ENCODE peak calls at places on chromosomes 4 and X, in nine cellular contexts. K is PC-9, D is ovary, U is fibroblast of lung, M is left lung, Q is adipocyte, F is uterus, S is SK-N-SH, N is GM12865. Z is an unnamed sample.

GRCh38 chr4:54683616-54684346 is 26.0 kb downstream of the KIT start:
- DNase-seq in K (peak), D (no peak), U (no peak), M (no peak), Q (no peak), F (no peak), S (no peak), N (peak), Z (peak)

GRCh38 chr4:150215601-150216000 is 137.4 kb downstream of the DCLK2 start:
- DNase-seq in K (peak), D (no peak), U (no peak), M (no peak), Q (no peak), F (no peak), S (no peak), N (no peak), Z (no peak)

GRCh38 chr4:141686146-141686775 is 49.9 kb downstream of the IL15 start:
- DNase-seq in K (peak), D (no peak), U (peak), M (no peak), Q (no peak), F (peak), S (no peak), N (no peak), Z (peak)

GRCh38 chrX:151722241-151722846 is 6.5 kb downstream of the FATE1 start:
- DNase-seq in K (peak), D (no peak), U (peak), M (no peak), Q (no peak), F (no peak), S (peak), N (no peak), Z (peak)

GRCh38 chr4:7598939-7599790 is 164.4 kb upstream of the PSAPL1 start:
- DNase-seq in K (no peak), D (no peak), U (no peak), M (peak), Q (no peak), F (no peak), S (no peak), N (no peak), Z (no peak)

GRCh38 chr4:60683953-60684352 is 516.2 kb upstream of the ADGRL3 start:
- DNase-seq in K (no peak), D (no peak), U (peak), M (no peak), Q (peak), F (no peak), S (no peak), N (no peak), Z (peak)

GRCh38 chr4:156763511-156763910 is 208.1 kb downstream of the PDGFC start:
- DNase-seq in K (no peak), D (no peak), U (peak), M (no peak), Q (peak), F (no peak), S (peak), N (no peak), Z (no peak)

GRCh38 chr4:4606321-4606720 is 64.5 kb upstream of the STX18 start:
- DNase-seq in K (no peak), D (no peak), U (peak), M (no peak), Q (peak), F (no peak), S (no peak), N (no peak), Z (peak)

GRCh38 chr4:74056114-74056857 is 17.8 kb upstream of the CXCL3 start:
- DNase-seq in K (no peak), D (no peak), U (peak), M (no peak), Q (peak), F (no peak), S (no peak), N (no peak), Z (peak)

GRCh38 chr4:3780347-3781171 is 14.4 kb downstream of the ADRA2C start:
- DNase-seq in K (peak), D (no peak), U (no peak), M (no peak), Q (no peak), F (no peak), S (peak), N (no peak), Z (no peak)

GRCh38 chr4:39620551-39620950 is 18.1 kb downstream of the SMIM14 start:
- DNase-seq in K (no peak), D (no peak), U (peak), M (no peak), Q (peak), F (no peak), S (no peak), N (no peak), Z (no peak)

GRCh38 chrX:30224541-30224940 is 5.9 kb upstream of the MAGEB3 start:
- DNase-seq in K (no peak), D (no peak), U (no peak), M (no peak), Q (no peak), F (no peak), S (no peak), N (no peak), Z (no peak)

GRCh38 chrX:5898463-5898862 is 330.2 kb downstream of the NLGN4X start:
- DNase-seq in K (no peak), D (no peak), U (peak), M (no peak), Q (no peak), F (no peak), S (no peak), N (no peak), Z (no peak)

GRCh38 chr4:33073811-33074210 is 2353.6 kb downstream of the PCDH7 start:
- DNase-seq in K (no peak), D (no peak), U (peak), M (no peak), Q (peak), F (no peak), S (no peak), N (no peak), Z (peak)

GRCh38 chr4:20895988-20896387 is 195.7 kb downstream of the PACRGL start:
- DNase-seq in K (no peak), D (no peak), U (no peak), M (no peak), Q (no peak), F (no peak), S (no peak), N (no peak), Z (no peak)

GRCh38 chr4:27176881-27177280 is 316.2 kb downstream of the STIM2 start:
- DNase-seq in K (no peak), D (no peak), U (no peak), M (no peak), Q (no peak), F (no peak), S (no peak), N (no peak), Z (no peak)

GRCh38 chr4:177404980-177405379 is 37.3 kb downstream of the AGA start:
- DNase-seq in K (no peak), D (no peak), U (peak), M (no peak), Q (no peak), F (no peak), S (no peak), N (no peak), Z (no peak)

GRCh38 chrX:107324493-107325310 is 118.3 kb downstream of the DNAAF6 start:
- DNase-seq in K (peak), D (peak), U (peak), M (peak), Q (peak), F (no peak), S (peak), N (peak), Z (peak)

GRCh38 chr4:120049732-120050494 is 16.7 kb downstream of the MAD2L1 start:
- DNase-seq in K (peak), D (peak), U (peak), M (peak), Q (peak), F (peak), S (peak), N (peak), Z (peak)

GRCh38 chrX:103369479-103369878 is 6.9 kb upstream of the BEX3 start:
- DNase-seq in K (no peak), D (no peak), U (no peak), M (no peak), Q (no peak), F (no peak), S (no peak), N (no peak), Z (no peak)

GRCh38 chrX:50980251-50980650 is 69.7 kb downstream of the BMP15 start:
- DNase-seq in K (no peak), D (no peak), U (no peak), M (no peak), Q (no peak), F (no peak), S (no peak), N (no peak), Z (no peak)

GRCh38 chr4:11436084-11436483 is 7.4 kb upstream of the HS3ST1 start:
- DNase-seq in K (no peak), D (no peak), U (no peak), M (no peak), Q (no peak), F (no peak), S (no peak), N (peak), Z (no peak)

GRCh38 chr4:24140892-24141291 is 251.0 kb upstream of the PPARGC1A start:
- DNase-seq in K (no peak), D (no peak), U (no peak), M (no peak), Q (no peak), F (no peak), S (no peak), N (no peak), Z (no peak)

GRCh38 chr4:99863804-99864203 is 30.4 kb downstream of the LAMTOR3 start:
- DNase-seq in K (no peak), D (no peak), U (peak), M (no peak), Q (peak), F (peak), S (no peak), N (no peak), Z (peak)

GRCh38 chr4:98648602-98649001 is 9.8 kb downstream of the TSPAN5 start:
- DNase-seq in K (no peak), D (no peak), U (peak), M (no peak), Q (no peak), F (no peak), S (no peak), N (no peak), Z (peak)

GRCh38 chr4:138562544-138562961 is 320.4 kb upstream of the SLC7A11 start:
- DNase-seq in K (no peak), D (no peak), U (peak), M (no peak), Q (no peak), F (no peak), S (no peak), N (peak), Z (peak)

GRCh38 chr4:118825799-118826198 is 10.1 kb downstream of the SEC24D start:
- DNase-seq in K (no peak), D (no peak), U (no peak), M (no peak), Q (no peak), F (no peak), S (no peak), N (peak), Z (no peak)

GRCh38 chrX:154333837-154334271 is 38.3 kb downstream of the TKTL1 start:
- DNase-seq in K (no peak), D (no peak), U (no peak), M (no peak), Q (no peak), F (no peak), S (no peak), N (peak), Z (no peak)

GRCh38 chr4:10104991-10105276 is 11.7 kb downstream of the WDR1 start:
- DNase-seq in K (no peak), D (no peak), U (no peak), M (no peak), Q (no peak), F (no peak), S (no peak), N (no peak), Z (no peak)

GRCh38 chr4:115145393-115146160 is 32.2 kb upstream of the NDST4 start:
- DNase-seq in K (no peak), D (no peak), U (no peak), M (no peak), Q (peak), F (no peak), S (no peak), N (no peak), Z (no peak)

GRCh38 chrX:68941385-68941952 is 112.6 kb downstream of the EFNB1 start:
- DNase-seq in K (no peak), D (no peak), U (peak), M (no peak), Q (no peak), F (no peak), S (no peak), N (no peak), Z (no peak)

GRCh38 chrX:13053171-13053570 is 8.8 kb upstream of the FAM9C start:
- DNase-seq in K (no peak), D (no peak), U (no peak), M (no peak), Q (no peak), F (no peak), S (no peak), N (peak), Z (no peak)

GRCh38 chrX:103177561-103177960 is 37.3 kb upstream of the BEX4 start:
- DNase-seq in K (no peak), D (no peak), U (no peak), M (no peak), Q (no peak), F (no peak), S (no peak), N (no peak), Z (no peak)

GRCh38 chrX:151792505-151792904 is 58.0 kb downstream of the CNGA2 start:
- DNase-seq in K (no peak), D (no peak), U (no peak), M (no peak), Q (no peak), F (no peak), S (no peak), N (no peak), Z (no peak)

GRCh38 chrX:107135076-107135964 is 16.7 kb upstream of the RBM41 start:
- DNase-seq in K (peak), D (no peak), U (peak), M (no peak), Q (peak), F (no peak), S (no peak), N (no peak), Z (peak)

GRCh38 chr4:54076673-54077072 is 12.3 kb upstream of the CHIC2 start:
- DNase-seq in K (no peak), D (no peak), U (peak), M (no peak), Q (no peak), F (no peak), S (no peak), N (no peak), Z (no peak)

GRCh38 chrX:137600769-137601168 is 34.8 kb downstream of the ZIC3 start:
- DNase-seq in K (no peak), D (no peak), U (no peak), M (no peak), Q (no peak), F (no peak), S (no peak), N (no peak), Z (no peak)

DNA sequence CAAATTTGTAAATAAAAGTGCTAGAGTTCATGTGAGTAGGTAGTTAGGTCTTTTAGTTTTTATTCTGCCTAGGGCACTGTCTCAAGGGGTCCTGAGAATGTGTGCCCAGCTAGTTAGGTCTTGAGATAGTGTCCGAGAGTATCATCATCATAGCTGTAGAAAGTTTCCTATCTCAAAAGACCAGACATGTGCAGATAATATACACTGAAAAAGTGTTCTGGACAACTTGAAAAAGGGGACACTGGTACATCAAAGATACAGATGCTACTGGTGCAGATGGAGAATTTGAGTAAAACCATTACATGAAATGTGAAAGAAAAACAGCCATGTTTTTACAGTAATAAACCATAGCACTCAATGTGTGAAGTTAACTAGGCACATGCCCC is 1.8 kb upstream of the ZCCHC4 start:
- DNase-seq in K (no peak), D (no peak), U (no peak), M (no peak), Q (no peak), F (no peak), S (no peak), N (peak), Z (no peak)
- H3K4me3 ChIP-seq in K (no peak), D (no peak), U (no peak), M (no peak), Q (no peak), F (no peak), S (no peak), N (peak), Z (no peak)

DNA sequence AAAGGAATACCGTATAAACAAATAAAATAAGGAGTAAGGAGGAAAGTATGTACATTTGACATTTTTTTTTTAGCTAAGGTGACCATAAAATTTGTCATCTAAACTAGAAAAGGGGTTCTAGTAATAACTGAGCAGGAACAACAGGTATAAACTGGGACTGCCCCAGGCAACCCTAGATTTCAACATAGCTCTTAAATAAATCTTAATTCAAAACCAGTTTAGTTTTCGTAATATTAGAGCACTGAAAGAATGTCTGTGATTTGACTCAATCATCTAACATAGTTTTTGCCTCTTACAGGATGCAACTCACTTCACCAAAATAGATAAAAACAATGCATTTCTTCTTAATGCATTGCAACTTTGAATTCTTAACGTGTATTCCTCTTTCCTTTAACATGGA is 257.7 kb downstream of the ADAMTS3 start:
- DNase-seq in K (peak), D (no peak), U (no peak), M (no peak), Q (peak), F (no peak), S (no peak), N (no peak), Z (peak)
- H3K4me3 ChIP-seq in K (no peak), D (no peak), U (no peak), M (no peak), Q (no peak), F (no peak), S (no peak), N (no peak), Z (no peak)

GRCh38 chr4:125369098-125369497 is 54.3 kb downstream of the FAT4 start:
- DNase-seq in K (no peak), D (no peak), U (peak), M (no peak), Q (no peak), F (no peak), S (no peak), N (no peak), Z (no peak)
- H3K4me3 ChIP-seq in K (no peak), D (peak), U (peak), M (no peak), Q (peak), F (no peak), S (peak), N (no peak), Z (peak)

DNA sequence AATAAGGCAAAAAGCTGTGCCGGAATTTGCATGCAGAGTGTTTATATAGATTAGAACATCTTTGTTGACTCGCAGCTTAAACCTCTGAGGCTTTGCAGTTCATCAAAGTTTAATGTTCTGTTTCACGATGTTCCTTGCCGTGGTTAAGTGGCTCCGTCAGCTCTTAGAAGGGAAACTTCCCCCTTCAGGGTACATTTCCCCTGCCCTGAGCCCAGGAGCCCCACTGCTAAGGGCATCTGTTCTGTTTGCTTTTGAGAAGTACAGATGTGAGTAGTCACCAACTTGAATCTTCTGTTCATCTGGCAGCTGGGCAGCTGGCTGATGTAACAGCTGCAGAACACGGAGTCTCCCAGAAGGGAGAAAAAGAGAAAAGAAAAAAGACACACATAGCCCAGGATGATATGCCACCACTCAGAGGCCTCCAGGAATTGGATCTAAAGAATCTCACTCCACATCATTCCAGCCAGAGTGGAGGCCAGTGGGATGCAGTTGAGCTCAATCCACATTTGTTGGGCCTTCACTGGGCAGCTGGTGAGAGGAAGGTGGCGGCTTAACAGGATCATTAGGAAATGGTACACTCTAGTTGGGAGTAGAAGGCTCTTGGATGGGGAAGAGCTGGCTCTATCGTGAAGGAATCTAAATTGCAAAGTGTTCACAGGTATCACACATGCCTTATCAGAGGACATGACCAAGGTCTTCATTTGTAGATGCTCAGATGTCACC is 178.7 kb upstream of the RBPJ start:
- DNase-seq in K (no peak), D (no peak), U (peak), M (no peak), Q (peak), F (peak), S (no peak), N (peak), Z (peak)
- H3K4me3 ChIP-seq in K (no peak), D (no peak), U (no peak), M (no peak), Q (no peak), F (no peak), S (no peak), N (no peak), Z (no peak)

GRCh38 chrX:101394372-101394771 is 3.6 kb downstream of the RPL36A start:
- DNase-seq in K (no peak), D (no peak), U (no peak), M (no peak), Q (no peak), F (no peak), S (no peak), N (no peak), Z (no peak)

GRCh38 chrX:101395789-101396188 is 5.0 kb downstream of the RPL36A start:
- DNase-seq in K (no peak), D (no peak), U (no peak), M (no peak), Q (peak), F (no peak), S (no peak), N (no peak), Z (no peak)

GRCh38 chrX:101390664-101391525 is at the start of gene RPL36A:
- DNase-seq in K (peak), D (peak), U (peak), M (peak), Q (peak), F (peak), S (peak), N (peak), Z (peak)

GRCh38 chrX:101391831-101392230 is 1.0 kb downstream of the RPL36A start:
- DNase-seq in K (no peak), D (no peak), U (no peak), M (no peak), Q (no peak), F (no peak), S (no peak), N (no peak), Z (no peak)

DNA sequence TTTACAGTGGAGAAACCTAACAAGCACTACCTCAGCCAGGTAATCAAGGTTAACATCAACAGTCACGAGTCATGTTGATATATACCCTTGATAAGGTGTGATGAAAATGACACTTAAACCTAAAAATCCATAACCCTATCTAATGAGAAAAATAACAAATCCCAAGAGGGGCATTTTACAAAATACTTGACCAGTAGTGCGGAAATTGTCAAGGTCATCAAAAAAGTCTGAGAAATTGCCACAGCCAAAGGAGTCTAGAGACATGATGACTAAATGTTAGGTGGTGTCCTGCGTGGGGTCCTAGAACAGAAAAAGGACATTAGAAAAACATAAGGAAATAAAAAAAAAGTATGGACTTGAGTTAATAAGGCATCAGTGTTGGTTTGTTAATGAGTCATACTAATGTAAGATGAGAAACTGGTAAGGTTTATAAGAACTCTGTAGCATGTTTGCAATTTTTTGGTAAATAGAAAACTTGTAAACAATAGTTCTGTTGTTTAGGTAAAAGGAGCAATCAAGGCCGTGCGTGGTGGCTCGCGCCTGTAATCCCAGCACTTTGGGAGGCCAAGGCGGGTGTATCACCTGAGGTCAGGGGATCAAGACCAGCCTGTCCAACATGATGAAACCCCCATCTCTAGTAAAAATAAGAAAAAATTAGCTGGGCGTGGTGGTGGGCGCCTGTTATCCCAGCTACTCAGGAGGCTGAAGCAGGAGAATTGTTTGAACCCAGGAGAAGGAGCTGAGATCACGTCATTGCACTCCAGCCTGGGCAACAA is 2.9 kb downstream of the RPL36A start:
- DNase-seq in K (no peak), D (no peak), U (no peak), M (no peak), Q (no peak), F (no peak), S (no peak), N (no peak), Z (no peak)
- H3K4me3 ChIP-seq in K (peak), D (no peak), U (peak), M (no peak), Q (no peak), F (no peak), S (no peak), N (peak), Z (no peak)

GRCh38 chr4:185212566-185212965 is 3.2 kb downstream of the SNX25 start:
- DNase-seq in K (no peak), D (no peak), U (peak), M (no peak), Q (no peak), F (no peak), S (no peak), N (no peak), Z (no peak)
- H3K4me3 ChIP-seq in K (no peak), D (no peak), U (no peak), M (no peak), Q (no peak), F (no peak), S (no peak), N (peak), Z (no peak)

Z was measured in fibroblast of pulmonary artery.